ENCODE peak calls at places on chromosomes 7 and 10, in four cellular contexts. W is lower lobe of right lung; M is CD4-positive, CD25-positive, alpha-beta regulatory T cell; A is mesendoderm. E is an unnamed sample.

GRCh38 chr7:71746004-71746403 is 614.1 kb downstream of the GALNT17 start:
- DNase-seq in W (no peak), M (no peak), A (peak), E (no peak)

GRCh38 chr10:389836-390448 is 254.7 kb downstream of the ZMYND11 start:
- DNase-seq in M (no peak), A (no peak), W (no peak), E (no peak)

GRCh38 chr10:86261933-86262665 is 104.5 kb downstream of the GRID1 start:
- DNase-seq in W (no peak), A (peak), M (no peak), E (no peak)

GRCh38 chr10:99339077-99339476 is 9.9 kb downstream of the CNNM1 start:
- DNase-seq in M (no peak), A (no peak), W (no peak), E (no peak)

GRCh38 chr10:13956826-13957225 is 370.1 kb downstream of the PRPF18 start:
- DNase-seq in M (no peak), W (no peak), A (peak), E (peak)

GRCh38 chr10:110358869-110359629 is 54.3 kb upstream of the SMNDC1 start:
- DNase-seq in W (no peak), A (peak), M (no peak), E (no peak)

GRCh38 chr7:88523645-88524044 is 217.0 kb upstream of the STEAP4 start:
- DNase-seq in A (no peak), W (no peak), M (no peak), E (no peak)

GRCh38 chr7:522071-522937 is 2.7 kb upstream of the PDGFA start:
- DNase-seq in W (no peak), M (no peak), A (peak), E (peak)

GRCh38 chr7:28389504-28390385 is 22.6 kb upstream of the CREB5 start:
- DNase-seq in A (peak), M (no peak), W (no peak), E (no peak)

GRCh38 chr10:63562857-63563256 is 41.7 kb downstream of the REEP3 start:
- DNase-seq in M (no peak), W (no peak), A (peak), E (no peak)

GRCh38 chr7:148650232-148650858 is 48.4 kb upstream of the CUL1 start:
- DNase-seq in M (no peak), A (no peak), W (no peak), E (no peak)

GRCh38 chr7:73621168-73622063 is 2.9 kb downstream of the MLXIPL start:
- DNase-seq in W (no peak), M (no peak), A (peak), E (no peak)

DNA sequence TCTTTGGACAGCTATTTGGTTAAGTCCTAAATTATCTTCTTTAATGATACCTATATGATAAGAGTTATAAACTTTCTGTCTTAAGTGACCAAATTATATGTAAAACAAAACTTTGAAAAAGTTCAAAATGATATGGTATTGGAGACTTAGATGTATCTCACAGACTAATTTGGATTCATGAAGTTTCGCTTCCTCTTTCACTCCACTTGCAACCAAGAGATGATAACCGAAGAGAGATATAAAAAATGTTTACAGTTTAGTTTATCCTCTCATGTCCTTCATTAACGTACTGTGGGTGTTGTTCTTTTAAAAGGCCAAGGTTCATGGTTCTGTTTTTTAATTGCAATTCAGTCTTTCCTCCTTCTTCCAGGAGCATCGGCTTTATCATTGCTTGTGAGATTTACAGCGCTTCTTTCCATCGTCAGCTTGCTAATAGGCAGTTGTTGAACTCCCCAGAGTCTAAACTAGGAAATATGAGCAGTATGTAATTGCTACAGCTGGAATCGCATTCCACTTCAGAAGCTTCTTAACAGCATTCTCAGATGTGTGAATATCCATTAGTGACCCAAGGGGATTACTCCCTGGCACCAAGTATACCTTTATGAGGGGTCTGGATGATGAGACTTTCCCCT is 75.9 kb upstream of the HGF start:
- DNase-seq in A (peak), W (no peak), M (no peak), E (no peak)
- H3K4me3 ChIP-seq in A (no peak), W (peak), M (no peak), E (no peak)

GRCh38 chr10:130038019-130038555 is 72.5 kb downstream of the C10orf143 start:
- DNase-seq in A (no peak), W (no peak), M (no peak), E (peak)

GRCh38 chr10:130038611-130039109 is 72.0 kb downstream of the C10orf143 start:
- DNase-seq in W (no peak), M (no peak), A (no peak), E (peak)

GRCh38 chr10:130039141-130039540 is 71.5 kb downstream of the C10orf143 start:
- DNase-seq in A (no peak), M (no peak), W (no peak), E (peak)

GRCh38 chr10:130036296-130037065 is 72.4 kb upstream of the EBF3 start:
- DNase-seq in M (no peak), A (no peak), W (no peak), E (no peak)

GRCh38 chr10:130037169-130037661 is 73.1 kb upstream of the EBF3 start:
- DNase-seq in A (no peak), M (no peak), W (no peak), E (peak)
- H3K4me3 ChIP-seq in A (no peak), M (no peak), W (no peak), E (no peak)

DNA sequence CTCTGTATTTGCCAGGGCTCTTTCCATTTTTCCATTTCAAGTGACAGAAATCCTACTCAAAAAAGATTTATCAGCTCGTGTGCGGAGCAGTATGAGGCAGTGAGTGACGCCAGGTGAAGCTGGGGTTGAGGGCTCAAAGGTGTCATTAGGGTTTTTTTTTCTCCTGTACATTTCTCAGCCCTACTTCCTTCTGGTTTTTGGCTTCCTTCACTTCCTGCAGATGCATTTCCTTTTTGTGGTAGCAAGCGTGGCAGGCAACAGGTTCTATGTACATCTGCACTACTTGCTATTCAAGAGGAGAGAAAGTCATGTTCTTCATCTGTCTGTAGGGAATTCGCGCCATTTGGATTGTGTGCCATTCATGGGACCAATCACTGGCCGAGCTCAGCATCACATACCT is 52.8 kb upstream of the AOAH start:
- DNase-seq in A (no peak), W (no peak), M (no peak), E (no peak)
- H3K4me3 ChIP-seq in A (no peak), W (no peak), M (peak), E (no peak)

DNA sequence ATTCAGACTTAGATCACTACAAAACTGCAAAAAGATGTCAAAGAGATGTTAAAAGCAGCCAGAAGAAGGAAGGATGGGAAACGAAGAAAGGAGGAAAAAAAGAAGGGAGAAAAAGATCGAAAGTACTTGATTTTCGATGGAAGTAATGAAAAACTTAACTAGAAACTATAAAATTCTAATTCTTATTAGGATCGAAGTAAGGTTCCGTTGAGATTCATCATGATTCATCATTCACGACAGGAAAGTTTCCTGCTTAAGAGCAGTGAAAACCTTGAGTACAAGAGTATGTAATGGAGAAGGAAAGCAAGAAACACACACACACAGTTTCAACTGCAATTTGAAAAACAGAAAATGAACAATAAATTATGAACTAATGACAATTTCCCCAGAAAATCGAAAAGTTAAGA is 1.2 kb upstream of the ING3 start:
- DNase-seq in A (no peak), M (no peak), W (no peak), E (no peak)
- H3K4me3 ChIP-seq in A (no peak), M (peak), W (peak), E (peak)

GRCh38 chr7:116139807-116140206 is 70.5 kb upstream of the TES start:
- DNase-seq in A (no peak), W (no peak), M (no peak), E (no peak)

GRCh38 chr7:116142374-116142773 is 68.0 kb upstream of the TES start:
- DNase-seq in M (no peak), W (no peak), A (no peak), E (no peak)

GRCh38 chr7:116139007-116139406 is 71.3 kb upstream of the TES start:
- DNase-seq in M (no peak), A (peak), W (no peak), E (no peak)

GRCh38 chr7:116142850-116143249 is 67.5 kb upstream of the TES start:
- DNase-seq in M (no peak), W (no peak), A (no peak), E (no peak)

GRCh38 chr7:116138202-116138801 is 72.0 kb upstream of the TES start:
- DNase-seq in W (no peak), M (no peak), A (peak), E (no peak)
- H3K4me3 ChIP-seq in W (no peak), M (no peak), A (no peak), E (no peak)

GRCh38 chr10:33612551-33612950 is 278.1 kb upstream of the NRP1 start:
- DNase-seq in M (no peak), W (no peak), A (no peak), E (no peak)
- H3K4me3 ChIP-seq in M (peak), W (no peak), A (no peak), E (no peak)

GRCh38 chr10:93079663-93080349 is 6.1 kb downstream of the CYP26A1 start:
- DNase-seq in M (no peak), W (no peak), A (peak), E (peak)
- H3K4me3 ChIP-seq in M (no peak), W (no peak), A (no peak), E (no peak)

GRCh38 chr7:134539380-134540004 is 9.4 kb upstream of the AKR1B15 start:
- DNase-seq in A (no peak), W (no peak), M (no peak), E (no peak)
- H3K4me3 ChIP-seq in A (no peak), W (no peak), M (no peak), E (no peak)

GRCh38 chr7:122736183-122736582 is 33.5 kb upstream of the RNF148 start:
- DNase-seq in A (peak), M (no peak), W (no peak), E (no peak)
- H3K4me3 ChIP-seq in A (no peak), M (no peak), W (no peak), E (no peak)